ENCODE peak calls at places on chromosomes 4 and X, in four cellular contexts. M is left kidney, G is AG08395, T is DMS153. I is an unnamed sample.

GRCh38 chrX:149527705-149528104 is 13.1 kb upstream of the EOLA1 start:
- DNase-seq in G (peak), M (peak), T (peak), I (peak)

GRCh38 chr4:39565925-39566630 is 38.8 kb upstream of the UGDH start:
- DNase-seq in M (no peak), T (no peak), G (peak), I (no peak)

GRCh38 chr4:119210760-119211159 is 1.8 kb upstream of the USP53 start:
- DNase-seq in G (no peak), T (no peak), M (no peak), I (no peak)

GRCh38 chrX:108763559-108763958 is 27.2 kb upstream of the IRS4 start:
- DNase-seq in M (no peak), T (no peak), G (no peak), I (no peak)

GRCh38 chrX:53082773-53083616 is 828 bp downstream of the TSPYL2 start:
- DNase-seq in G (no peak), T (no peak), M (peak), I (no peak)

GRCh38 chr4:84470204-84470785 is 28.8 kb downstream of the NKX6-1 start:
- DNase-seq in G (no peak), M (no peak), T (no peak), I (peak)

GRCh38 chr4:148632476-148632875 is 190.3 kb upstream of the NR3C2 start:
- DNase-seq in G (no peak), T (no peak), M (no peak), I (no peak)

GRCh38 chrX:9899640-9900075 is 67.5 kb upstream of the CLDN34 start:
- DNase-seq in G (peak), T (no peak), M (peak), I (no peak)

GRCh38 chrX:17758382-17758781 is 21.1 kb downstream of the SCML1 start:
- DNase-seq in M (no peak), T (no peak), G (no peak), I (no peak)

GRCh38 chr4:153927546-153927945 is 138.7 kb upstream of the SFRP2 start:
- DNase-seq in M (no peak), T (no peak), G (peak), I (no peak)

GRCh38 chrX:25083661-25084060 is 67.9 kb upstream of the ARX start:
- DNase-seq in T (no peak), G (no peak), M (no peak), I (peak)

GRCh38 chr4:120630432-120630831 is 292.1 kb downstream of the PRDM5 start:
- DNase-seq in T (no peak), M (peak), G (no peak), I (no peak)

GRCh38 chrX:25009407-25009806 is 6.4 kb downstream of the ARX start:
- DNase-seq in G (no peak), T (no peak), M (no peak), I (no peak)

GRCh38 chrX:6074532-6074931 is 154.1 kb downstream of the NLGN4X start:
- DNase-seq in G (no peak), T (no peak), M (no peak), I (no peak)

GRCh38 chr4:84874619-84875018 is 91.9 kb downstream of the WDFY3 start:
- DNase-seq in T (no peak), G (no peak), M (no peak), I (no peak)

GRCh38 chr4:139492429-139492828 is 38.5 kb downstream of the RAB33B start:
- DNase-seq in T (no peak), M (no peak), G (no peak), I (no peak)

GRCh38 chr4:153025402-153025801 is 89.3 kb downstream of the FHDC1 start:
- DNase-seq in G (no peak), T (no peak), M (no peak), I (no peak)

GRCh38 chr4:147355849-147356248 is 125.0 kb upstream of the EDNRA start:
- DNase-seq in T (no peak), M (peak), G (peak), I (no peak)

GRCh38 chrX:40167240-40168182 is 69.8 kb upstream of the BCOR start:
- DNase-seq in M (peak), T (peak), G (no peak), I (no peak)

GRCh38 chr4:117800636-117801035 is 233.7 kb upstream of the NDST3 start:
- DNase-seq in M (no peak), G (no peak), T (no peak), I (no peak)

GRCh38 chrX:40484408-40485091 is 96.2 kb upstream of the ATP6AP2 start:
- DNase-seq in G (no peak), T (no peak), M (peak), I (no peak)

GRCh38 chrX:129522184-129523059 is 868 bp downstream of the SMARCA1 start:
- DNase-seq in G (peak), T (peak), M (peak), I (peak)

GRCh38 chr4:139873111-139873866 is 207.7 kb downstream of the MGST2 start:
- DNase-seq in T (no peak), G (peak), M (no peak), I (no peak)

GRCh38 chr4:86482851-86483490 is 111.1 kb upstream of the PTPN13 start:
- DNase-seq in G (no peak), M (peak), T (no peak), I (no peak)

GRCh38 chr4:90127223-90127705 is at the start of gene CCSER1:
- DNase-seq in G (peak), M (peak), T (peak), I (peak)

GRCh38 chr4:183430317-183430986 is 14.0 kb upstream of the CDKN2AIP start:
- DNase-seq in M (peak), G (no peak), T (no peak), I (no peak)

GRCh38 chr4:40180356-40180755 is 16.5 kb upstream of the RHOH start:
- DNase-seq in G (peak), M (no peak), T (no peak), I (no peak)

GRCh38 chr4:628346-628745 is 3.0 kb downstream of the PDE6B start:
- DNase-seq in T (no peak), G (no peak), M (no peak), I (no peak)

GRCh38 chr4:7350396-7350795 is 84.3 kb downstream of the PSAPL1 start:
- DNase-seq in M (no peak), T (no peak), G (no peak), I (no peak)

GRCh38 chrX:40855411-40855810 is 120.1 kb upstream of the MED14 start:
- DNase-seq in M (no peak), G (no peak), T (no peak), I (no peak)

GRCh38 chr4:122827899-122828601 is 1.4 kb downstream of the FGF2 start:
- DNase-seq in M (peak), G (peak), T (peak), I (no peak)

GRCh38 chr4:37157403-37158167 is 87.0 kb upstream of the NWD2 start:
- DNase-seq in G (no peak), T (no peak), M (peak), I (no peak)

GRCh38 chrX:23662853-23663252 is 4.4 kb upstream of the PRDX4 start:
- DNase-seq in G (no peak), M (no peak), T (no peak), I (no peak)

GRCh38 chr4:151204925-151205524 is 71.9 kb upstream of the PRSS48 start:
- DNase-seq in G (no peak), T (no peak), M (no peak), I (no peak)

GRCh38 chr4:2289311-2289954 is 27.5 kb upstream of the MXD4 start:
- DNase-seq in T (no peak), G (no peak), M (no peak), I (no peak)

GRCh38 chr4:76589872-76590846 is 155.1 kb downstream of the SHROOM3 start:
- DNase-seq in M (peak), T (no peak), G (peak), I (peak)

GRCh38 chr4:78370625-78371372 is 180.8 kb upstream of the ANXA3 start:
- DNase-seq in M (peak), G (no peak), T (no peak), I (no peak)

GRCh38 chr4:8532245-8532781 is 47.9 kb upstream of the GPR78 start:
- DNase-seq in G (no peak), T (no peak), M (peak), I (no peak)

GRCh38 chr4:142322996-142323395 is 523.1 kb downstream of the INPP4B start:
- DNase-seq in M (no peak), T (no peak), G (peak), I (no peak)